ENCODE peak calls at places on chromosomes 12 and 14, in six cellular contexts. F is progenitor cell of endocrine pancreas, Y is GM10248, P is BE2C, O is HCT116, C is cardiac muscle cell. L is an unnamed sample.

GRCh38 chr14:58082011-58082410 is 70.0 kb downstream of the ARMH4 start:
- DNase-seq in F (no peak), Y (no peak), P (no peak), O (no peak), C (no peak), L (no peak)

GRCh38 chr12:124837958-124838803 is 25.5 kb downstream of the SCARB1 start:
- DNase-seq in F (no peak), Y (no peak), P (peak), O (peak), C (peak), L (peak)

GRCh38 chr14:90775441-90775840 is 40.8 kb downstream of the TTC7B start:
- DNase-seq in F (no peak), Y (no peak), P (no peak), O (no peak), C (no peak), L (no peak)

GRCh38 chr14:41482861-41483260 is 123.8 kb upstream of the LRFN5 start:
- DNase-seq in F (no peak), Y (no peak), P (no peak), O (no peak), C (peak), L (no peak)

GRCh38 chr14:66850258-66850897 is 338.9 kb upstream of the GARIN2 start:
- DNase-seq in F (no peak), Y (no peak), P (no peak), O (no peak), C (no peak), L (no peak)

GRCh38 chr12:124874988-124875802 is 11.5 kb upstream of the SCARB1 start:
- DNase-seq in F (no peak), Y (no peak), P (no peak), O (no peak), C (no peak), L (no peak)

GRCh38 chr14:98912655-98913054 is 359.3 kb downstream of the BCL11B start:
- DNase-seq in F (no peak), Y (no peak), P (no peak), O (no peak), C (no peak), L (no peak)

GRCh38 chr14:68491793-68492192 is 301.1 kb downstream of the ZFP36L1 start:
- DNase-seq in F (no peak), Y (no peak), P (no peak), O (no peak), C (no peak), L (no peak)

GRCh38 chr12:77947326-77947725 is 116.6 kb downstream of the NAV3 start:
- DNase-seq in F (no peak), Y (no peak), P (no peak), O (no peak), C (peak), L (no peak)

GRCh38 chr12:105960319-105961076 is 178.3 kb downstream of the NUAK1 start:
- DNase-seq in F (no peak), Y (no peak), P (no peak), O (no peak), C (no peak), L (peak)

GRCh38 chr12:3882896-3883564 is 9.8 kb upstream of the PARP11 start:
- DNase-seq in F (no peak), Y (peak), P (no peak), O (peak), C (peak), L (no peak)

GRCh38 chr12:83389237-83389996 is 702.7 kb downstream of the TMTC2 start:
- DNase-seq in F (no peak), Y (no peak), P (peak), O (peak), C (no peak), L (peak)

GRCh38 chr12:43285248-43285647 is 266.8 kb downstream of the ADAMTS20 start:
- DNase-seq in F (no peak), Y (no peak), P (no peak), O (no peak), C (peak), L (no peak)

GRCh38 chr12:15852383-15852782 is 29.8 kb upstream of the STRAP start:
- DNase-seq in F (no peak), Y (no peak), P (no peak), O (no peak), C (peak), L (no peak)

GRCh38 chr12:125734137-125734536 is 668.9 kb downstream of the AACS start:
- DNase-seq in F (no peak), Y (no peak), P (no peak), O (no peak), C (no peak), L (no peak)

GRCh38 chr14:64478634-64479250 is 13.4 kb downstream of the AKAP5 start:
- DNase-seq in F (no peak), Y (no peak), P (no peak), O (no peak), C (peak), L (peak)

GRCh38 chr12:107415066-107415465 is 270.5 kb upstream of the PWP1 start:
- DNase-seq in F (no peak), Y (no peak), P (no peak), O (no peak), C (no peak), L (no peak)

GRCh38 chr12:56521209-56521589 is 421 bp upstream of the RBMS2 start:
- DNase-seq in F (no peak), Y (no peak), P (no peak), O (no peak), C (no peak), L (no peak)

GRCh38 chr12:101019193-101019592 is 190.8 kb downstream of the SLC5A8 start:
- DNase-seq in F (no peak), Y (no peak), P (no peak), O (no peak), C (no peak), L (no peak)

GRCh38 chr12:50057000-50057841 is at the start of gene ASIC1:
- DNase-seq in F (peak), Y (peak), P (peak), O (peak), C (peak), L (peak)

GRCh38 chr14:90677484-90678045 is 138.7 kb downstream of the TTC7B start:
- DNase-seq in F (no peak), Y (no peak), P (no peak), O (no peak), C (peak), L (no peak)

GRCh38 chr12:68665016-68665569 is 21.7 kb upstream of the NUP107 start:
- DNase-seq in F (no peak), Y (no peak), P (no peak), O (no peak), C (no peak), L (no peak)
- TF ChIP-seq CTCF in F (no peak), Y (no peak), P (no peak), O (no peak), C (no peak), L (no peak)

GRCh38 chr12:108568653-108569154 is 6.3 kb downstream of the ISCU start:
- DNase-seq in F (no peak), Y (peak), P (no peak), O (no peak), C (no peak), L (no peak)

GRCh38 chr12:108572166-108572790 is 9.9 kb downstream of the ISCU start:
- DNase-seq in F (no peak), Y (no peak), P (no peak), O (no peak), C (no peak), L (no peak)

GRCh38 chr12:108573310-108573709 is 10.9 kb downstream of the ISCU start:
- DNase-seq in F (no peak), Y (no peak), P (no peak), O (no peak), C (no peak), L (no peak)

GRCh38 chr12:108571604-108572165 is 9.3 kb downstream of the ISCU start:
- DNase-seq in F (no peak), Y (no peak), P (no peak), O (no peak), C (no peak), L (no peak)

DNA sequence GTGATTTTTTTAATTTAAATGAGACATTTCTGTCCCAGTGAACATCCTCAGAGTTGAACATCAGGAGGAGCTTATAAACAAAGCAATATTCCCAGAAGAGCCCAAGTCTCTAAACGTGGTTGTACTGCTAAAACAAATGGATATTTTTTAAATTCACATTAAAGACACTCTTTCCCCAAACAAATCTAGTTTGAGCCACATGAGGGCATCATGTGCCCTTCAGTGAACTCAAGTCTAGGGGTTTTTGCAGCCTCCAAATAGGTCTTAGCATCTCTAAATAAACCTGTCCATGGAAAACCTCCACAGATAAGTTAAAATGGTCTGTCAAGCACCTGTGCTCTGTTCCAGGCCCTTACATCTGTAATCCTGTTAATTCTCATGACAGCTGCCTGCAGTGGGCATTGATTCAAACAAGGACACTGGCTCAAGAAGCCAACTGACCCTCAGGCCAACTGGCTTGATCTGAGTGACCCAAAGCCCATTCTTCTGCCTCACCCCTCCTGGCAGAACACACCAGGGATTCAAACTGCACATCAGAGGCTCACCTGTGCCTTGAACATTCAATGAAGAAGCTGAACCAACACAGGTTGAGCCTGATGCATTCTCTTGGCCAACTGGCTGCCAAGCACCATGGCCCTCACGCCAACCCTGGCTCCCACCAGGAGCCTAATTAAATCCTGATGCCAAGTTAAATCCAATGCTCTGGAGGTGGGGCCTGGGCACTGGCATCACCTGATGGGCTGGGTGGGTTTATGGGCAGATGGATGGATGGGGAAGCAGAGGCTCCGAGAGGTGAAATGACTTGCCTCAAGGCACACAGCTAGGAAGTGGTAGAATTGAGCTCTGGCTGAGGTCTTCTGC is 8.6 kb downstream of the ISCU start:
- DNase-seq in F (no peak), Y (no peak), P (no peak), O (peak), C (peak), L (no peak)
- TF ChIP-seq CTCF in F (peak), Y (peak), P (peak), O (peak), C (peak), L (peak)

GRCh38 chr14:24312736-24313507 is 1.6 kb downstream of the LTB4R start:
- DNase-seq in F (no peak), Y (no peak), P (no peak), O (no peak), C (peak), L (no peak)
- TF ChIP-seq CTCF in F (no peak), Y (no peak), P (no peak), O (no peak), C (no peak), L (no peak)

GRCh38 chr14:29126361-29126760 is 359.8 kb downstream of the FOXG1 start:
- DNase-seq in F (no peak), Y (no peak), P (no peak), O (no peak), C (no peak), L (no peak)
- TF ChIP-seq CTCF in F (no peak), Y (no peak), P (no peak), O (no peak), C (no peak), L (no peak)

DNA sequence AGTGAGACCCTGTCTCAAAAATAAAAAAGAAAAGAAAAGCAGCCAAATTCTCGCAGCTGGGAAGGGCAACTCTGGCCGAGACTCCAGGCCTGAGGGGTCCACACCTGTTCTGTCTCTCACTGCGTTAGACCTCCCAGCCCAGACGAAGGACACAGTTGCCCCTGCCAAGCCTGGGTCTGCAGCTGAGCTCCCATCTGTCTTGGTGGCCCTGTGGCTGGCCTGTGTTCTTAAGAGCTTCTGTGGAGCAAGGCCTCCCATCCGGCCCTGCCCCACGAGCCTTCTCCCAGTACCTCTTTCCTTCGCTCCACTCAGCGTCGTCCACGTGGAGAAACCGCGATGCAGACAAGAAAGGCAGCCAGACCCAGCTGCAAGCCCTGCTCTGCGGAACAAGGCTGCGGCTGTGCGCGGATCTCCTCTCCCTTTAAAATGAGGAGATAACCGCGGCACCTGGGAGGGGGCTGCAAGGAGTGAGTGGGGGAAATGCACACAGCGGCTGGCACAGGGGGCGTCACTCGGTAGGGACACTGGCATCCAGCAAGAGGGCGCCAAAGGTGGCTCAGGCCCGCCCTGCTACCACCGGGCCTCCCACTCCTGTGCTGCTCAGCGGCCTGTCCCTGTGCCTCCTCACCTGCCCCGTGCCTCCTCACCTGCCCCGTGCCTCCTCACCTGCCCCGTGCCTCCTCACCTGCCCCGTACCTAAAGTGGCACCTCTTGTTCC is 42.4 kb downstream of the LRRC74A start:
- DNase-seq in F (no peak), Y (no peak), P (no peak), O (no peak), C (no peak), L (no peak)
- TF ChIP-seq CTCF in F (no peak), Y (no peak), P (no peak), O (peak), C (no peak), L (no peak)

L was measured in Calu3.